ENCODE peak calls at places on chromosome 21, in six cellular contexts. W is heart right ventricle, S is AG04450, X is astrocyte of the spinal cord, Z is brain microvascular endothelial cell, E is fibroblast of lung. K is an unnamed sample.

GRCh38 chr21:42400525-42400924 is 3.2 kb upstream of the UBASH3A start:
- DNase-seq in X (no peak), W (no peak), E (no peak), S (no peak), Z (peak; percentile 54), K (no peak)

GRCh38 chr21:46226920-46227599 is 1.5 kb downstream of the LSS start:
- DNase-seq in X (peak; percentile 21), W (no peak), E (peak; percentile 60), Z (peak; percentile 16), S (no peak), K (peak; percentile 37)

GRCh38 chr21:42411197-42411869 is 7.6 kb downstream of the UBASH3A start:
- DNase-seq in S (no peak), X (no peak), W (no peak), Z (no peak), E (no peak), K (no peak)

GRCh38 chr21:42429856-42430255 is 26.2 kb downstream of the UBASH3A start:
- DNase-seq in X (no peak), E (no peak), S (no peak), Z (no peak), W (no peak), K (no peak)

GRCh38 chr21:15441060-15441493 is 288.7 kb upstream of the USP25 start:
- DNase-seq in W (no peak), E (no peak), Z (no peak), X (no peak), S (no peak), K (no peak)

GRCh38 chr21:44018813-44019567 is 6.9 kb downstream of the TRAPPC10 start:
- DNase-seq in W (no peak), Z (no peak), E (no peak), S (no peak), X (no peak), K (no peak)

GRCh38 chr21:37711294-37711844 is 204.9 kb downstream of the KCNJ6 start:
- DNase-seq in S (no peak), W (no peak), E (no peak), Z (no peak), X (no peak), K (no peak)

GRCh38 chr21:43905726-43906455 is 40.9 kb downstream of the AGPAT3 start:
- DNase-seq in W (no peak), X (no peak), S (no peak), E (no peak), Z (no peak), K (no peak)

GRCh38 chr21:42582422-42583149 is 68.9 kb downstream of the SLC37A1 start:
- DNase-seq in S (no peak), E (no peak), W (no peak), X (no peak), Z (no peak), K (no peak)

GRCh38 chr21:25329227-25329626 is 278.1 kb downstream of the MRPL39 start:
- DNase-seq in W (no peak), Z (no peak), X (peak; percentile 64), S (peak; percentile 59), E (peak; percentile 78), K (peak; percentile 74)

GRCh38 chr21:42317826-42318746 is 2.9 kb upstream of the TFF3 start:
- DNase-seq in W (no peak), E (no peak), Z (no peak), X (no peak), S (no peak), K (no peak)

GRCh38 chr21:42539342-42539741 is 25.7 kb downstream of the SLC37A1 start:
- DNase-seq in Z (no peak), W (no peak), S (no peak), X (no peak), E (no peak), K (no peak)

GRCh38 chr21:14273736-14274538 is 58.0 kb downstream of the RBM11 start:
- DNase-seq in X (no peak), S (no peak), E (no peak), Z (no peak), W (peak; percentile 71), K (no peak)

GRCh38 chr21:38839370-38839681 is 33.6 kb downstream of the ETS2 start:
- DNase-seq in X (no peak), Z (peak; percentile 58), E (no peak), W (no peak), S (no peak), K (no peak)

GRCh38 chr21:42079939-42080787 is 9.0 kb downstream of the UMODL1 start:
- DNase-seq in S (no peak), E (no peak), X (peak; percentile 36), W (no peak), Z (peak; percentile 40), K (no peak)

GRCh38 chr21:43193651-43194302 is 25.0 kb downstream of the CRYAA start:
- DNase-seq in E (peak; percentile 56), W (peak; percentile 62), Z (peak; percentile 89), X (peak; percentile 76), S (peak; percentile 46), K (peak; percentile 33)

GRCh38 chr21:31873696-31874599 is 1.1 kb downstream of the HUNK start:
- DNase-seq in E (no peak), X (no peak), W (peak; percentile 60), Z (no peak), S (no peak), K (no peak)

GRCh38 chr21:16389622-16390021 is 659.8 kb downstream of the USP25 start:
- DNase-seq in X (no peak), Z (no peak), E (no peak), W (no peak), S (no peak), K (no peak)

GRCh38 chr21:46474365-46474764 is 15.7 kb downstream of the DIP2A start:
- DNase-seq in E (no peak), Z (no peak), S (no peak), X (no peak), W (no peak), K (no peak)

GRCh38 chr21:19510057-19510456 is 1106.5 kb upstream of the TMPRSS15 start:
- DNase-seq in W (no peak), Z (no peak), S (no peak), E (no peak), X (no peak), K (no peak)

GRCh38 chr21:46229923-46230260 is 1.3 kb upstream of the LSS start:
- DNase-seq in E (no peak), X (no peak), W (no peak), Z (no peak), S (no peak), K (no peak)

GRCh38 chr21:42746593-42747266 is 93.3 kb downstream of the PDE9A start:
- DNase-seq in Z (no peak), W (no peak), S (no peak), X (no peak), E (no peak), K (no peak)

GRCh38 chr21:45152265-45152746 is 77.9 kb downstream of the ADARB1 start:
- DNase-seq in Z (peak; percentile 61), X (peak; percentile 26), S (no peak), E (no peak), W (no peak), K (no peak)
- TF ChIP-seq CTCF in Z (peak; percentile 85), X (peak; percentile 71), S (no peak), E (no peak), W (no peak), K (peak; percentile 73)

DNA sequence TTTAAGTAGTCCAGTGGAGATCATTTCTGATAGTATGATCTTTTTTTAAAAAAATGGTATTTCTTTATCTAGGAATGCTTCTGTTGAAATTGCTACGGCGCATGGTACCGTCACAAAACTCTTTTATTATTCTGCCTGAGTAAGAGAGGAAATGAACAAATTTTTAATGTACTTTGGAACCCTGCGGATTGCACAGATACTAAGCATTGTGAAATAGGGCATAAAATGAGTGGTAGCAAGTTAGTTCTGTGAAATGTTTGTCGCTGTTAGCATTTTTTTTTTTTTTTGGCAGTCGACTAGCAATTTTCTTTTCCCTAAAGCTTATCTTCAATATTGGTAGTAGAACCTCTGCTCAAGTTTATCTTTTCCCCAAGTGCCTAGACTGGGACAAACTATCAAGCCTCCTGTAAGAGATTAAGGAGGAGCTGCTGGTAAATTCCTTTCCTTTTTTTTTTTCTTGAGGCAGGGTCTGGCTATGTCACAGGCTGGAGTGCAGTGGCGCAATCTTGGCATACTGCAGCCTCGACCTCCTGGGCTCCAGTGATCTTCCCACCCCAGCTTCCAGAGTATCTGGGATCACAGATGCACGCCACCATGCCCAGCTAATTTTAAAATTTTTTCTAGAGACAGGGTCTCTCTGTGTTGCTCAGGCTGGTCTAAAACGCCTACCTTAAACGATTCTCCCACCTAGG is 2.2 kb downstream of the ITSN1 start:
- DNase-seq in E (peak; percentile 78), X (peak; percentile 63), W (no peak), S (no peak), Z (peak; percentile 47), K (no peak)
- H3K4me3 ChIP-seq in E (peak overlapping the region; percentile 97), X (peak overlapping the region; percentile 69), W (no peak overlapping the region), S (peak overlapping the region; percentile 73), Z (peak overlapping the region; percentile 76), K (peak overlapping the region; percentile 77)

GRCh38 chr21:26850116-26850643 is 5.0 kb upstream of the ADAMTS1 start:
- DNase-seq in X (peak; percentile 81), W (no peak), S (no peak), Z (no peak), E (peak; percentile 75), K (no peak)
- TF ChIP-seq CTCF in X (peak; percentile 46), W (peak; percentile 76), S (peak; percentile 58), Z (peak; percentile 54), E (peak; percentile 70), K (peak; percentile 29)

GRCh38 chr21:36709030-36709867 is 10.3 kb downstream of the SIM2 start:
- DNase-seq in W (no peak), S (no peak), X (no peak), E (no peak), Z (no peak), K (no peak)
- H3K4me3 ChIP-seq in W (no peak overlapping the region), S (no peak overlapping the region), X (no peak overlapping the region), E (no peak overlapping the region), Z (no peak overlapping the region), K (no peak overlapping the region)

GRCh38 chr21:29194847-29195246 is 64.4 kb downstream of the MAP3K7CL start:
- DNase-seq in E (no peak), W (no peak), X (no peak), S (no peak), Z (peak; percentile 64), K (no peak)

GRCh38 chr21:29196664-29197052 is 66.2 kb downstream of the MAP3K7CL start:
- DNase-seq in S (no peak), Z (no peak), W (no peak), E (no peak), X (no peak), K (no peak)

GRCh38 chr21:29193907-29194306 is 63.5 kb downstream of the MAP3K7CL start:
- DNase-seq in W (no peak), S (no peak), E (no peak), Z (no peak), X (no peak), K (no peak)

GRCh38 chr21:29194342-29194741 is 63.9 kb downstream of the MAP3K7CL start:
- DNase-seq in E (no peak), Z (no peak), S (no peak), X (no peak), W (no peak), K (no peak)

DNA sequence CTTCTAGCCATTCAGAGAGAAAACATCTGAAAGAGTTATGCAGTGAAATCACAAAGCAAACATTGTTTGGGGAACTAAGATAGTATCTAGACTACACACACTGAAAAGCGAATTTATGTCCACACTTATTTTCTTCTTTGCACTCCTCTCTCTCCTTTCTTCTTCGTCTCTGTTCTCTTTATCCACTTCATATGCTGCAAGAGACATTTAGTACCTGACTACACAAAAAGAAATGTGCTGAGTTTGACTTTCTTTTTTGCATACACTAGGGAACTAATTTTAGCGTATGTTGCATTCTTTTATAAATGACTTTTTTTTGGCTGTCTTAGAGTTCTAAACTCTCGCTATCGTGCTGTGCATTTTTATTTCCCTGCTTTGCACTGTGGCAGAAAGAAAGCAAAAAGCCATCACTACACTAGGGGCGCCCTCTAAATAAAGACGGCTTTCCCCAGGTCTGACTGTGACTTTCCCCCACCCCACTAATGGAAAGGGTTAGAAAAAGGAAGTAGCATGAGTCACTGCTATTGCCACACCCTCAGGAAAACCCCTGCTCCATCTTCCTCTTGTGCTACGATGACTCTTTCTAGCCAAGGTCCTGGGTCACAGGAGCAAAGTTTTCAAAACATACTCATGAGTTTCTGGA is 65.7 kb downstream of the MAP3K7CL start:
- DNase-seq in W (no peak), X (peak; percentile 89), S (peak; percentile 80), Z (peak; percentile 95), E (peak; percentile 95), K (no peak)
- TF ChIP-seq CTCF in W (no peak), X (peak; percentile 29), S (peak; percentile 59), Z (peak; percentile 74), E (peak; percentile 29), K (peak; percentile 25)